ENCODE peak calls at places on chromosomes 4 and X, in four cellular contexts. B is BJ, N is fibroblast of lung, H is NB4. X is an unnamed sample.

GRCh38 chr4:79298027-79298426 is 27.8 kb downstream of the NAA11 start:
- DNase-seq in B (no peak), N (no peak), H (peak; percentile 2), X (no peak)

GRCh38 chr4:99610605-99611172 is 36.1 kb downstream of the MTTP start:
- DNase-seq in N (peak; percentile 34), B (no peak), H (no peak), X (peak; percentile 29)

GRCh38 chr4:150242820-150243458 is 164.7 kb downstream of the DCLK2 start:
- DNase-seq in H (peak; percentile 25), N (no peak), B (no peak), X (peak; percentile 49)

GRCh38 chrX:153635388-153635787 is 11.6 kb upstream of the DUSP9 start:
- DNase-seq in N (no peak), B (no peak), H (no peak), X (no peak)

GRCh38 chr4:5874811-5875465 is 17.9 kb downstream of the CRMP1 start:
- DNase-seq in N (peak; percentile 70), H (no peak), B (no peak), X (no peak)

GRCh38 chr4:185275501-185275900 is 66.1 kb downstream of the SNX25 start:
- DNase-seq in H (no peak), B (no peak), N (peak; percentile 36), X (no peak)

GRCh38 chr4:17058506-17058905 is 160.1 kb upstream of the LDB2 start:
- DNase-seq in N (peak; percentile 44), B (peak; percentile 16), H (no peak), X (no peak)

GRCh38 chrX:1444896-1445480 is 7.7 kb downstream of the ASMTL start:
- DNase-seq in B (no peak), H (no peak), N (no peak), X (no peak)

GRCh38 chr4:147837435-147837834 is 105.5 kb downstream of the ARHGAP10 start:
- DNase-seq in B (no peak), N (no peak), H (no peak), X (peak; percentile 51)

GRCh38 chr4:164716901-164717300 is 37.0 kb upstream of the SMIM31 start:
- DNase-seq in B (no peak), N (no peak), H (peak; percentile 4), X (peak; percentile 26)
- TF ChIP-seq CTCF in B (no peak), N (no peak), H (peak; percentile 22), X (peak; percentile 17)

GRCh38 chrX:119393144-119393543 is 6.0 kb upstream of the SLC25A43 start:
- DNase-seq in B (no peak), H (no peak), N (no peak), X (no peak)

GRCh38 chrX:119389214-119389613 is 9.9 kb upstream of the SLC25A43 start:
- DNase-seq in B (no peak), N (no peak), H (no peak), X (no peak)

GRCh38 chrX:119391279-119391678 is 7.9 kb upstream of the SLC25A43 start:
- DNase-seq in N (peak; percentile 37), B (no peak), H (peak; percentile 46), X (peak; percentile 59)

GRCh38 chrX:119389854-119390501 is 9.2 kb upstream of the SLC25A43 start:
- DNase-seq in H (no peak), B (no peak), N (no peak), X (no peak)
- TF ChIP-seq CTCF in H (no peak), B (no peak), N (no peak), X (no peak)

GRCh38 chrX:126820700-126821420 is 1.3 kb downstream of the PRR32 start:
- DNase-seq in B (no peak), N (no peak), H (no peak), X (no peak)
- TF ChIP-seq CTCF in B (no peak), N (no peak), H (no peak), X (no peak)

GRCh38 chr4:47686294-47686872 is 151.5 kb downstream of the CORIN start:
- DNase-seq in B (no peak), N (peak; percentile 15), H (peak; percentile 75), X (peak; percentile 62)
- TF ChIP-seq CTCF in B (peak; percentile 72), N (peak; percentile 74), H (peak; percentile 83), X (peak; percentile 61)

GRCh38 chr4:165864228-165864627 is 8.8 kb upstream of the TLL1 start:
- DNase-seq in B (no peak), H (peak; percentile 3), N (no peak), X (peak; percentile 39)
- TF ChIP-seq CTCF in B (no peak), H (no peak), N (no peak), X (peak; percentile 22)

X was measured in MCF 10A.